ENCODE peak calls at places on chromosomes 7 and 10, in seven cellular contexts. Z, D, W, G, H, I and J are unnamed samples. For H3K4me1, the result is how much of the 10 kb centered on the place peaks cover.

GRCh38 chr10:101110856-101111523 is 20.1 kb upstream of the TLX1 start:
- DNase-seq in D (peak), I (no peak), H (no peak), Z (peak), W (no peak), G (no peak), J (no peak)

GRCh38 chr10:35089641-35090161 is 440 bp downstream of the CUL2 start:
- DNase-seq in W (peak), G (no peak), I (no peak), Z (no peak), D (no peak), H (peak), J (no peak)

GRCh38 chr7:137393570-137393969 is 50.0 kb upstream of the PTN start:
- DNase-seq in G (no peak), D (no peak), W (no peak), I (no peak), H (no peak), Z (no peak), J (no peak)

GRCh38 chr7:25727446-25727845 is 424.6 kb upstream of the NFE2L3 start:
- DNase-seq in H (no peak), I (no peak), G (no peak), D (no peak), W (no peak), Z (no peak), J (no peak)

GRCh38 chr7:114416089-114416990 is 1.7 kb downstream of the FOXP2 start:
- DNase-seq in H (peak), W (peak), I (no peak), Z (no peak), G (no peak), D (no peak), J (no peak)

GRCh38 chr10:22477365-22478287 is 132.3 kb downstream of the SPAG6 start:
- DNase-seq in Z (peak), D (no peak), I (no peak), G (no peak), W (no peak), H (no peak), J (no peak)

GRCh38 chr10:120586471-120586872 is 129.4 kb downstream of the PLPP4 start:
- DNase-seq in W (peak), G (no peak), I (no peak), Z (no peak), H (no peak), D (no peak), J (no peak)

GRCh38 chr7:36276428-36277246 is 113.0 kb upstream of the ANLN start:
- DNase-seq in W (no peak), D (no peak), Z (no peak), G (no peak), H (no peak), I (no peak), J (peak)

GRCh38 chr7:2214636-2215035 is 18.1 kb downstream of the MAD1L1 start:
- DNase-seq in W (peak), I (no peak), H (no peak), G (no peak), D (no peak), Z (no peak), J (no peak)

GRCh38 chr7:131792311-131792710 is 235.9 kb upstream of the PODXL start:
- DNase-seq in I (no peak), G (no peak), D (no peak), Z (no peak), H (no peak), W (no peak), J (no peak)

GRCh38 chr7:7969306-7970112 is 913 bp downstream of the GLCCI1 start:
- DNase-seq in W (peak), H (peak), G (peak), Z (peak), D (peak), I (peak), J (peak)

GRCh38 chr7:135416431-135416830 is 93.5 kb downstream of the CNOT4 start:
- DNase-seq in H (no peak), I (no peak), D (no peak), W (no peak), G (no peak), Z (no peak), J (no peak)

GRCh38 chr7:96236198-96237039 is 85.5 kb downstream of the SLC25A13 start:
- DNase-seq in W (peak), Z (no peak), H (peak), I (no peak), D (peak), G (no peak), J (no peak)

GRCh38 chr7:157037635-157038034 is 27.2 kb upstream of the MNX1 start:
- DNase-seq in Z (no peak), H (no peak), D (no peak), W (no peak), I (no peak), G (no peak), J (peak)

GRCh38 chr7:20172736-20173334 is 44.3 kb downstream of the MACC1 start:
- DNase-seq in D (peak), Z (peak), G (peak), I (peak), W (peak), H (peak), J (no peak)

GRCh38 chr7:94962661-94963060 is 55.3 kb downstream of the PPP1R9A start:
- DNase-seq in Z (no peak), G (no peak), W (no peak), I (no peak), H (no peak), D (no peak), J (no peak)

GRCh38 chr10:114284346-114285071 is 45.5 kb downstream of the VWA2 start:
- DNase-seq in H (no peak), D (peak), W (no peak), I (no peak), G (no peak), Z (no peak), J (peak)

GRCh38 chr10:123583639-123584418 is 82.3 kb upstream of the GPR26 start:
- DNase-seq in H (peak), Z (peak), W (peak), D (peak), G (peak), I (peak), J (peak)

GRCh38 chr7:150451833-150452431 is 1.5 kb downstream of the GIMAP8 start:
- DNase-seq in Z (no peak), H (no peak), W (no peak), D (no peak), I (no peak), G (no peak), J (no peak)

GRCh38 chr7:2872296-2872874 is 28.3 kb upstream of the GNA12 start:
- DNase-seq in W (no peak), D (no peak), Z (no peak), G (no peak), H (no peak), I (no peak), J (no peak)

GRCh38 chr10:1379601-1380000 is 323.4 kb downstream of the WDR37 start:
- DNase-seq in D (no peak), Z (peak), I (no peak), W (no peak), G (no peak), H (no peak), J (no peak)

GRCh38 chr10:32244421-32245207 is 102.3 kb downstream of the EPC1 start:
- DNase-seq in W (no peak), G (no peak), D (no peak), I (no peak), Z (no peak), H (no peak), J (no peak)

GRCh38 chr10:124820121-124820520 is 18.5 kb downstream of the ABRAXAS2 start:
- DNase-seq in G (no peak), D (no peak), I (no peak), Z (no peak), W (no peak), H (no peak), J (no peak)

GRCh38 chr7:69889338-69890080 is 291.2 kb downstream of the AUTS2 start:
- DNase-seq in D (no peak), G (no peak), H (no peak), W (no peak), Z (no peak), I (no peak), J (no peak)

GRCh38 chr7:909358-910329 is 33.3 kb downstream of the GET4 start:
- DNase-seq in W (peak), G (peak), H (peak), D (peak), I (peak), Z (no peak), J (no peak)

DNA sequence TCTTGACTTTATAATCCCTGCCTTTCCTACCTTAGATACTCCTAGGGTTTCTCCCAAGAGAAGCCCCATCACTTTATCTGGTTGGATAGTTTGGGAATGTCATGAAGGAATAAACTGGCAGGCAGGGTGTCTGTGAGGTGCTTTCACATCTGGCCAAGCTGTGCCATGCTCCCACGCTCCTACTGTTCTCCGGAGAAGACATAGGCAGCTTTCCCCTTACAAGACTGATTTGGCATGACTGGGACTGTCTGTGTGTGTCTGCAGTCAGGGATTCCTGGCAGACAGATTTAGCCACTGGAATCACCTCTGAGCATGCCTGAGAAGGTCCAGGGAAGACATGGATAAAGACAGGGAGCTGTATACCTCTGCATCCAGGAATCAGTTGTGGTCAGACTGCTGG is 45.3 kb downstream of the HK1 start:
- DNase-seq in D (no peak), G (no peak), H (no peak), I (no peak), W (no peak), Z (no peak), J (no peak)
- H3K4me1 ChIP-seq in D (under half), G (under half), H (under half), I (half or more), W (under half), Z (under half), J (half or more)

GRCh38 chr10:127922675-127923366 is 15.9 kb downstream of the PTPRE start:
- DNase-seq in I (peak), D (peak), G (no peak), H (peak), Z (no peak), W (peak), J (no peak)
- H3K4me1 ChIP-seq in I (half or more), D (under half), G (under half), H (under half), Z (under half), W (under half), J (under half)

GRCh38 chr7:18430810-18431209 is 64.7 kb upstream of the HDAC9 start:
- DNase-seq in G (no peak), D (no peak), W (no peak), I (no peak), H (no peak), Z (no peak), J (no peak)
- H3K4me1 ChIP-seq in G (under half), D (under half), W (under half), I (under half), H (under half), Z (under half), J (under half)

GRCh38 chr7:139629392-139630082 is 106.1 kb downstream of the CLEC2L start:
- DNase-seq in W (peak), H (no peak), Z (no peak), D (no peak), I (no peak), G (no peak), J (no peak)
- H3K4me1 ChIP-seq in W (under half), H (under half), Z (under half), D (under half), I (under half), G (under half), J (under half)

GRCh38 chr7:33053716-33054115 is 8.9 kb downstream of the NT5C3A start:
- DNase-seq in W (no peak), I (no peak), H (no peak), G (no peak), Z (no peak), D (no peak), J (no peak)
- H3K4me1 ChIP-seq in W (under half), I (under half), H (under half), G (under half), Z (under half), D (under half), J (under half)

GRCh38 chr7:50733552-50733951 is 49.1 kb downstream of the GRB10 start:
- DNase-seq in G (no peak), W (peak), H (peak), D (peak), Z (no peak), I (no peak), J (no peak)
- H3K4me1 ChIP-seq in G (under half), W (under half), H (under half), D (under half), Z (under half), I (under half), J (under half)

DNA sequence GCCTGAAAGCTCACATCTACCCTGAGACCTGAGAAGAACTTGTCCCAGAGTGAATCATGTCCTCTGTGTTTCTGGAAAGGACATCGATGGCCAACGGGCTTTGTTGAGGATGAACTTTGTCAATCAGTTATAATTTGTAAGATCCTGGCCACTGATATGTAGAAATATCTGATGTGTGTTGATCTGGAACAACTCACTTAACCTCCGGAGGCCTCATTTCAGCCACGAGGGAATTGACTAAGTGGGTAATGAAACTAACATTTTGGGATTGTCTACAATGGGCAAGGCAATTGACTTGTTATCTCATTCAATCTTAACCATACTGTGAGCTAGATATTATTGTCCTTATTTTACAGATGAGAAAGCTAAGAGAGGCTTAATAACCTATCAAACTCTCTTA is 468.1 kb upstream of the NRP1 start:
- DNase-seq in I (no peak), H (no peak), D (no peak), W (no peak), Z (no peak), G (no peak), J (no peak)
- H3K4me1 ChIP-seq in I (under half), H (under half), D (under half), W (under half), Z (under half), G (under half), J (under half)

DNA sequence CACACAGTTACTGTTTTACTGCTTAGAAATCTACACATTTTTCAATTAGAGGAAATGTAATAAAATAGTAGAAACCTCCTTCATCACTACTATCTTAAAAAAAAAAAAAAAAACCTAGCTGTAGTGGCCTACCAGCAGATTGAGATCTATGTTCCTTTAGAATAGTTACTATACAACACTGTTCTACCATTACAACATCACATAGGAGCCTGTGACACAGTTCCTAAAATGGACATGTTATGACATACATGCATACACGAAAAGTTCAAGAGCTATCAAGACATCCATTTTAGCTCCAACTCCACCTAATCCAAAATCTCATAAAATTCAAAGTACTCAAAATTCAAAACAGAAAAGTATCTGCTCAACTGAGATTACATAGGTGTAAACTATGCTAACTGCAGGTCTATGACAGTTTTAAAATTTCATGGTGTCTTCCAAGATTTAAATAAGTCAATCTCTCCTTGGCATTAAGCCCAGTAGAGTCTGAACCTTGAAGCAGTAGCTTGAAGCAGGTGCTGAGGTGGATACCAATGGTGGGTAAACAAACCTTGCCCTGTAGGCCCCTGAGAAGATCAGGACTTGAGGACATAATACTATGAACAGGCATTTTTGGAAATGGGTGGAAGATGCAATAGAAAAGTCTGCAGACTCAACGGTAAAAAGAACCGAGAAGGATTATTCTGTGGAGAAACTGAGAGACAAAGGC is 17.0 kb downstream of the CACUL1 start:
- DNase-seq in D (no peak), H (no peak), G (no peak), I (no peak), Z (no peak), W (no peak), J (no peak)
- H3K4me1 ChIP-seq in D (under half), H (under half), G (under half), I (half or more), Z (under half), W (under half), J (half or more)

GRCh38 chr7:37740398-37740797 is 56.8 kb downstream of the GPR141 start:
- DNase-seq in D (no peak), G (no peak), I (no peak), W (no peak), Z (no peak), H (no peak), J (no peak)
- H3K4me1 ChIP-seq in D (under half), G (under half), I (under half), W (under half), Z (under half), H (under half), J (under half)